ENCODE peak calls at places on chromosomes 1 and 21, in six cellular contexts. L is BE2C, O is GM10248, A is dorsolateral prefrontal cortex, H is stomach, N is omental fat pad. J is an unnamed sample.

GRCh38 chr1:226428348-226429050 is 20.6 kb upstream of the PARP1 start:
- DNase-seq in L (no peak), O (no peak), A (no peak), H (no peak), N (no peak), J (no peak)

GRCh38 chr1:198153103-198153502 is 3.7 kb upstream of the NEK7 start:
- DNase-seq in L (no peak), O (no peak), A (no peak), H (no peak), N (no peak), J (no peak)

GRCh38 chr1:225962440-225962975 is 21.5 kb upstream of the LEFTY2 start:
- DNase-seq in L (peak), O (peak), A (no peak), H (peak), N (no peak), J (no peak)

GRCh38 chr1:203367051-203367450 is 16.1 kb upstream of the FMOD start:
- DNase-seq in L (no peak), O (no peak), A (no peak), H (peak), N (no peak), J (no peak)

GRCh38 chr1:222420621-222421020 is 127.3 kb downstream of the HHIPL2 start:
- DNase-seq in L (no peak), O (no peak), A (no peak), H (no peak), N (no peak), J (peak)

GRCh38 chr21:36825683-36826082 is 126.8 kb downstream of the SIM2 start:
- DNase-seq in L (no peak), O (no peak), A (no peak), H (no peak), N (no peak), J (no peak)

GRCh38 chr21:34705032-34705431 is 36.2 kb downstream of the CLIC6 start:
- DNase-seq in L (no peak), O (no peak), A (no peak), H (no peak), N (no peak), J (no peak)

GRCh38 chr1:203667616-203668015 is 41.0 kb downstream of the ATP2B4 start:
- DNase-seq in L (no peak), O (no peak), A (no peak), H (no peak), N (no peak), J (no peak)

GRCh38 chr1:185426761-185427698 is 110.0 kb upstream of the IVNS1ABP start:
- DNase-seq in L (no peak), O (no peak), A (no peak), H (no peak), N (no peak), J (no peak)

GRCh38 chr1:150094734-150095133 is 27.2 kb downstream of the VPS45 start:
- DNase-seq in L (no peak), O (no peak), A (no peak), H (no peak), N (no peak), J (no peak)

GRCh38 chr1:230550428-230550827 is 91.9 kb upstream of the COG2 start:
- DNase-seq in L (no peak), O (no peak), A (no peak), H (no peak), N (no peak), J (no peak)

DNA sequence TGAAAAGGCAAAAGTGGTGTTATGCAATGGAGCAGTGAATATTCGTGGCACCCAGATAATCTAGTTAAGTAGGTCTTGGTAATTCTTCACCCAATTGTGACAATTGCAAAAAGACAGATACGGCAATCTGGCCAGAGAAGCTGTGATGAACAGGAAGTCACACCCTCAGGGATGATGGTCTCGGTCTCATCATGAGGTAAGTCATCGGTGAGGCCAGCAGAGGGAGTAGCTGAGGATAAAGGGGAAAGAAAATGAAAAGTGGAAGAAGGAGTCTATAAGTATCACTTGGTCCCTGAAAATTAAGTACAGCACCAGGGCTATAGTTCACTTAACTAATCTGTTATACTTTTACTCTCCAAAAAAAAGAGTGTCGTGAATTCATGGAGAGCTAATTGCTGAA is 258.8 kb upstream of the NCAM2 start:
- DNase-seq in L (peak), O (no peak), A (no peak), H (no peak), N (no peak), J (no peak)
- TF ChIP-seq CTCF in L (peak), O (no peak), A (no peak), H (no peak), N (no peak), J (no peak)

DNA sequence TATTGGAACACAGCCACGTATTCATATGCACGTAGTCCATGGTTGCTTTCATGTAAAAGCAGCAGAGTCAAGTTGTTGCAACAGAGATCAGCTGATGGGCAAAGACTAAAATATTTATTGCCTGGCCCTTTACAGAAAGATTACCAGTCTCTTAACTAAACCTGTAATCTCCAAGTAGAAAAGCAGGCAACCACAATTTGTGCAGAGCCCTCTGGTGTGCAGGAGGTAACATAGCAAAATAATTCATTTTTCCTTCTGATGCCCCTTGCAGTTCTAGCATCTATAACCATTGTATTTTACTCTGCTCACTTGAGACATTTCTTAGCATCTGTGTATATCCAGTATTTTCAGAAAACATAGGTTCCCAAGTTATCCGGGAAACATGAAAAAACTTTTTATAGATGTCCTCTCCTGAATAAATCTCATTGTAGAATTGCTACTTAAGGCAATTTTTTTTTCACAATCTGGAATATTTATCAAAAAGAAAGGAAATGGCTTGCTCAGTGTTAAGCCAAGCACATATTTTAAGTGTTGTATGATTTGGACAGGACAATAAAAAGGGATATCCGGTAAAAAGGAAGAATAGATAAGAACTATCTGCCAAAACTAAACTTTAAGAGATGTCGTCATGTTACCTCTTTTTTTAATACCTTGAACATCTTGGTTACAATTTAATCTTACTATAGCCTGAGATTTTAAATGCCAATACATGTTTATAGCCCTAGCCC is 430.7 kb downstream of the PLPP3 start:
- DNase-seq in L (no peak), O (no peak), A (no peak), H (no peak), N (no peak), J (no peak)
- TF ChIP-seq CTCF in L (peak), O (no peak), A (no peak), H (no peak), N (no peak), J (peak)

DNA sequence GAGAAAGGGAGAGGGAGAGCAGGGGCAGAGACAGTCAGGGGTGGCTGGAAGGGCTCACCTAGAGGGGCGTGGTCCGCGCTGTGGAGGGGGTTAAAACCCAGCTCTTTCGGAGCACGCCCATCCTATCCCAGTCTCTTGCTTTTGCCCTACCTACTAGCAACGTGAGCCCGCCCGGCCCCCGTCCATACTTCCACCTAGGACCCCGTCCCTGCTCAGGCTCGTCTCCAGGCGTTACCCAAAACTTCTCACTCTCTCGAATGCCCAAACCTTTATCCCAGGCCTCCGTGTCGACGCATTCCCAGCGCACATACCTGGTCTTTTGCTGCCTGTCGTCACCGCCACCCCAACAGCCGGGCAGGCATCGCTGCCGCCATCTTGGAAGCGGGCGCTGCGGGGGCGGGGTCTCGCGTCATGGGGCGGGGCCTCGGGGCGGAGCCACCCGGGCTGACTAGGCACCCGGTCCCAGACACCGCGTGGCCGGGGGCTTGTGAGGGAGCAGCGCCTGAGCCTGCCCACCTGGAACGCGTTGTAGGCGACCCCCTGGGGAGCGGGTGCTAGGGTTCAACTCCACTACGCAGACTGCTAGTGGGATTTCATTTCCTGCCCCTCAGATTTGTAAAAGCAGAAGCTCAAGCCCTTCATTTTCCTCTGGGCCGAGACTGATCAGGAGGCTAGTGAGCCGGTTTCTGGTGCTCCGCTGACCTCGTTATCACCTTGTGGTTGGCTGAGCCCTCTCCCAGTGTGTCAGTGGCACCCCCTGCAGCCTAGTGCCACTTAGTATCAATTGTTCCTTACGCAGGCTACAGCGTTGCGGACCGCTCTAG is at the start of gene B4GALT3:
- DNase-seq in L (peak), O (peak), A (peak), H (peak), N (peak), J (no peak)
- TF ChIP-seq CTCF in L (peak), O (peak), A (peak), H (no peak), N (no peak), J (no peak)

GRCh38 chr1:65063025-65063424 is 85.0 kb upstream of the AK4 start:
- DNase-seq in L (no peak), O (no peak), A (no peak), H (no peak), N (no peak), J (no peak)
- TF ChIP-seq CTCF in L (no peak), O (peak), A (peak), H (no peak), N (no peak), J (peak)

DNA sequence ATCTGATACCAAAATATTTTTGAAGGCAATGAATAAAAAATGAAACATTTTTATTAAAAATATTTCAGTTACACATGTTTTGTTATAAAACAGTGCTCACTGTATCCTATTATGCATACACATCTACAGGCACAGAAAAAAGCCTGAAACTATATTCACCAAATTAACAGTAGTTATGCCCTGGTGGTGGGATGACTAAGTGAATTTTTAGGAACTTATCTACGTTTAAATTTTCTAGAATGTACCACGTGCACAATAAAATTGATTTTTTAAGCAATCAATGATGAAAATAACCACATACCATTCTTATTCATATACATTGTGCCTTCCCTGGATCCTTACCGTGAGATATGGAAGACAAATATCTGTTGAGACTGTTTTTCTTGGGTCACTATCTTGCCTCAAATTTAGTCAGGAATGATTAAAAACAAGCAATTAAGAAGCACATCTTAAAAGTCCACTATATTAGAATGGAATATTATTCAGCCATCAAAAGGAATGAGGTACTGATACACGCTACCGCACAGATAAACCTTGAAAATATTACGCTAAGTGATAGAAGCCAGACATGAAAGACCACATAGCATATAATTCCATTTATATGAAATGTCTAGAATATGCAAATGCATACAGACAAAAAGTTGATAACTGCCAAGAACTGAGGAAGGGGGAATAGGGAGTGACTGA is 17.4 kb downstream of the TP53BP2 start:
- DNase-seq in L (no peak), O (no peak), A (no peak), H (no peak), N (no peak), J (no peak)
- TF ChIP-seq CTCF in L (no peak), O (no peak), A (no peak), H (no peak), N (no peak), J (no peak)

J was measured in GM12864.